ENCODE peak calls at places on chromosome 16, in six cellular contexts. F is HCT116, U is HepG2, Q is K562, P is H1, V is GM12878. Y is an unnamed sample.
A peak's percentile ranks its signal among the peaks of the same experiment; 100 is the strongest.

GRCh38 chr16:55272787-55273186 is 51.2 kb upstream of the IRX6 start:
- DNase-seq in F (no peak), U (no peak), Q (no peak), P (no peak), V (no peak), Y (no peak)

GRCh38 chr16:55665511-55665910 is 9.7 kb downstream of the SLC6A2 start:
- DNase-seq in F (no peak), U (no peak), Q (no peak), P (no peak), V (no peak), Y (no peak)

GRCh38 chr16:15399317-15399716 is 3.8 kb downstream of the MPV17L start:
- DNase-seq in F (no peak), U (no peak), Q (no peak), P (no peak), V (no peak), Y (no peak)

GRCh38 chr16:11201498-11202259 is 54.3 kb downstream of the SOCS1 start:
- DNase-seq in F (peak; percentile 86), U (peak; percentile 67), Q (peak; percentile 90), P (no peak), V (no peak), Y (peak; percentile 46)

GRCh38 chr16:57145046-57145963 is 40.5 kb downstream of the PSME3IP1 start:
- DNase-seq in F (no peak), U (no peak), Q (peak; percentile 79), P (no peak), V (no peak), Y (no peak)

GRCh38 chr16:3601614-3602319 is 9.6 kb downstream of the SLX4 start:
- DNase-seq in F (no peak), U (no peak), Q (no peak), P (no peak), V (no peak), Y (no peak)

GRCh38 chr16:64858076-64858475 is 263.8 kb downstream of the CDH11 start:
- DNase-seq in F (no peak), U (no peak), Q (no peak), P (no peak), V (no peak), Y (no peak)

GRCh38 chr16:22764662-22765302 is 49.2 kb upstream of the HS3ST2 start:
- DNase-seq in F (no peak), U (no peak), Q (no peak), P (no peak), V (no peak), Y (no peak)

GRCh38 chr16:20938426-20938825 is 37.9 kb downstream of the LYRM1 start:
- DNase-seq in F (no peak), U (no peak), Q (no peak), P (no peak), V (no peak), Y (no peak)

GRCh38 chr16:26382607-26383006 is 684.1 kb upstream of the C16orf82 start:
- DNase-seq in F (no peak), U (no peak), Q (no peak), P (no peak), V (no peak), Y (no peak)

GRCh38 chr16:11679250-11679649 is 11.0 kb downstream of the SNN start:
- DNase-seq in F (no peak), U (no peak), Q (no peak), P (no peak), V (no peak), Y (no peak)

GRCh38 chr16:85819245-85819644 is 19.8 kb downstream of the COX4I1 start:
- DNase-seq in F (peak; percentile 90), U (peak; percentile 73), Q (peak; percentile 87), P (peak; percentile 97), V (peak; percentile 56), Y (peak; percentile 88)

GRCh38 chr16:15682105-15682570 is 32.1 kb downstream of the NDE1 start:
- DNase-seq in F (peak; percentile 33), U (peak; percentile 89), Q (peak; percentile 86), P (peak; percentile 48), V (no peak), Y (peak; percentile 57)

GRCh38 chr16:10172848-10173655 is 9.2 kb downstream of the GRIN2A start:
- DNase-seq in F (no peak), U (no peak), Q (peak; percentile 34), P (no peak), V (peak; percentile 4), Y (no peak)

GRCh38 chr16:86222965-86223551 is 287.3 kb upstream of the FOXF1 start:
- DNase-seq in F (no peak), U (no peak), Q (no peak), P (no peak), V (no peak), Y (no peak)

GRCh38 chr16:31875112-31875803 is 1.7 kb downstream of the ZNF267 start:
- DNase-seq in F (no peak), U (no peak), Q (peak; percentile 18), P (no peak), V (no peak), Y (no peak)

GRCh38 chr16:82867425-82867824 is 240.7 kb downstream of the CDH13 start:
- DNase-seq in F (no peak), U (no peak), Q (no peak), P (no peak), V (no peak), Y (no peak)

GRCh38 chr16:27154573-27155521 is 48.5 kb upstream of the KDM8 start:
- DNase-seq in F (peak; percentile 56), U (peak; percentile 52), Q (peak; percentile 68), P (peak; percentile 95), V (no peak), Y (peak; percentile 47)

GRCh38 chr16:72312862-72313261 is 140.9 kb upstream of the PMFBP1 start:
- DNase-seq in F (no peak), U (no peak), Q (no peak), P (no peak), V (no peak), Y (no peak)

GRCh38 chr16:63617047-63617989 is 1504.5 kb downstream of the CDH11 start:
- DNase-seq in F (no peak), U (no peak), Q (no peak), P (no peak), V (no peak), Y (no peak)

GRCh38 chr16:70590722-70591438 is 55.5 kb upstream of the IL34 start:
- DNase-seq in F (no peak), U (no peak), Q (no peak), P (no peak), V (no peak), Y (no peak)

GRCh38 chr16:4386452-4386813 is 14.8 kb downstream of the VASN start:
- DNase-seq in F (no peak), U (no peak), Q (no peak), P (peak; percentile 50), V (no peak), Y (no peak)

GRCh38 chr16:27924411-27925118 is 138.9 kb downstream of the GSG1L start:
- DNase-seq in F (peak; percentile 24), U (no peak), Q (no peak), P (no peak), V (no peak), Y (no peak)

GRCh38 chr16:26454102-26454501 is 612.6 kb upstream of the C16orf82 start:
- DNase-seq in F (no peak), U (no peak), Q (no peak), P (no peak), V (no peak), Y (no peak)

GRCh38 chr16:84836234-84836647 is 16.5 kb downstream of the CRISPLD2 start:
- DNase-seq in F (no peak), U (no peak), Q (no peak), P (peak; percentile 72), V (no peak), Y (peak; percentile 70)

GRCh38 chr16:89495121-89495520 is 4.8 kb upstream of the ANKRD11 start:
- DNase-seq in F (no peak), U (no peak), Q (no peak), P (no peak), V (no peak), Y (no peak)

GRCh38 chr16:89502319-89502843 is 5.8 kb upstream of the SPG7 start:
- DNase-seq in F (peak; percentile 63), U (peak; percentile 70), Q (peak; percentile 36), P (no peak), V (no peak), Y (no peak)

GRCh38 chr16:89504061-89504460 is 4.1 kb upstream of the SPG7 start:
- DNase-seq in F (no peak), U (no peak), Q (no peak), P (no peak), V (no peak), Y (no peak)

GRCh38 chr16:89498839-89499238 is 8.5 kb upstream of the ANKRD11 start:
- DNase-seq in F (no peak), U (no peak), Q (no peak), P (no peak), V (no peak), Y (no peak)

GRCh38 chr16:89499767-89500166 is 8.4 kb upstream of the SPG7 start:
- DNase-seq in F (no peak), U (no peak), Q (no peak), P (no peak), V (no peak), Y (no peak)
- H3K9ac ChIP-seq in F (no peak overlapping the region), U (no peak overlapping the region), Q (no peak overlapping the region), P (no peak overlapping the region), V (no peak overlapping the region), Y (no peak overlapping the region)

GRCh38 chr16:49537924-49538455 is 164.4 kb downstream of the C16orf78 start:
- DNase-seq in F (no peak), U (no peak), Q (no peak), P (no peak), V (no peak), Y (no peak)
- TF ChIP-seq ZNF274 in F (no peak), U (no peak), Q (no peak), P (no peak), V (no peak), Y (no peak)

GRCh38 chr16:30604316-30604947 is 5.8 kb downstream of the ZNF689 start:
- DNase-seq in F (no peak), U (no peak), Q (no peak), P (no peak), V (no peak), Y (no peak)
- H3K9ac ChIP-seq in F (no peak overlapping the region), U (no peak overlapping the region), Q (peak overlapping the region; percentile 42), P (no peak overlapping the region), V (no peak overlapping the region), Y (no peak overlapping the region)

GRCh38 chr16:1551166-1551565 is 17.7 kb downstream of the TMEM204 start:
- DNase-seq in F (no peak), U (no peak), Q (no peak), P (no peak), V (no peak), Y (no peak)

GRCh38 chr16:1552129-1552528 is 18.7 kb downstream of the TMEM204 start:
- DNase-seq in F (no peak), U (no peak), Q (no peak), P (no peak), V (no peak), Y (no peak)

GRCh38 chr16:1550061-1550460 is 16.6 kb downstream of the TMEM204 start:
- DNase-seq in F (no peak), U (no peak), Q (no peak), P (no peak), V (no peak), Y (no peak)

GRCh38 chr16:1548727-1549126 is 15.3 kb downstream of the TMEM204 start:
- DNase-seq in F (no peak), U (no peak), Q (no peak), P (no peak), V (no peak), Y (no peak)

DNA sequence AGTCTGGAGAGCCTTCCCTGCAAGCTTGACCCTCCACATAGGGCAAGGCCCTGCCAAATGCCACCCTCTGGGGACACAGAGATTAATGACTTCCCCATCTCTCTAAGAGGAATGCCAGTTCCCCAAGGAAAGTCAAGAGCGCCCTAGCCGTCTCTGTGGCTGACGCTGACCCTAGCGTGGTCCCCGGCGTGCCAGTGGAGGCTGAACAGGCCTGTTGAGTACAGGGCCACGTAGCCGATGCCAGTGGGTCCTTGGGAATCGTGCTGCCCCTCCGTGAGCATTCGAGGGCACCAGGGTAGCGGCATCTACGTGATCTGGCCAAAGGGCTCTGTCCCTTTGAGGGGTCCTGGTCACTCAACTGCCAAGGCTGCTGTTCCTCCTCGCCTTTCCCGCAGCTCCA is 17.2 kb downstream of the TMEM204 start:
- DNase-seq in F (no peak), U (no peak), Q (no peak), P (no peak), V (no peak), Y (no peak)
- TF ChIP-seq ZNF274 in F (no peak), U (no peak), Q (no peak), P (no peak), V (no peak), Y (no peak)

Y was measured in NT2/D1.